ENCODE peak calls at places on chromosomes 2 and 18, in six cellular contexts. A is IMR-90; Z is CD8-positive, alpha-beta memory T cell; C is OCI-LY7; Q is left ventricle myocardium inferior; O is GM23338. Y is an unnamed sample.
A peak's percentile ranks its signal among the peaks of the same experiment; 100 is the strongest.

GRCh38 chr2:44130441-44130840 is 38.2 kb upstream of the PPM1B start:
- DNase-seq in Z (no peak), C (no peak), O (no peak), A (peak; percentile 73), Q (no peak), Y (peak; percentile 49)

GRCh38 chr2:186842373-186842772 is 6.6 kb downstream of the ZSWIM2 start:
- DNase-seq in O (no peak), Z (no peak), A (no peak), C (no peak), Q (no peak), Y (no peak)

GRCh38 chr2:235614900-235615712 is 121.3 kb downstream of the AGAP1 start:
- DNase-seq in Z (no peak), Q (peak; percentile 66), O (no peak), C (no peak), A (peak; percentile 85), Y (no peak)

GRCh38 chr2:64276417-64277095 is 132.3 kb upstream of the PELI1 start:
- DNase-seq in C (no peak), O (peak; percentile 95), A (no peak), Z (no peak), Q (no peak), Y (no peak)

GRCh38 chr2:230821261-230821990 is 43.3 kb upstream of the ITM2C start:
- DNase-seq in C (no peak), O (no peak), A (no peak), Q (no peak), Z (no peak), Y (no peak)

GRCh38 chr2:165450141-165450540 is 19.4 kb upstream of the CSRNP3 start:
- DNase-seq in O (no peak), C (peak; percentile 14), Z (no peak), Q (no peak), A (no peak), Y (no peak)

GRCh38 chr2:67650292-67651133 is 253.4 kb downstream of the ETAA1 start:
- DNase-seq in A (peak; percentile 96), C (peak; percentile 4), O (peak; percentile 90), Q (peak; percentile 82), Z (no peak), Y (peak; percentile 65)

GRCh38 chr18:63162271-63163014 is 157.1 kb downstream of the BCL2 start:
- DNase-seq in A (peak; percentile 27), O (no peak), C (peak; percentile 70), Q (no peak), Z (no peak), Y (no peak)

GRCh38 chr2:159091381-159091780 is 122.9 kb downstream of the TANC1 start:
- DNase-seq in Z (no peak), Q (no peak), O (no peak), A (peak; percentile 84), C (no peak), Y (no peak)

GRCh38 chr18:21682276-21683051 is 22.1 kb downstream of the ABHD3 start:
- DNase-seq in Q (no peak), O (peak; percentile 24), C (peak; percentile 40), Z (no peak), A (peak; percentile 67), Y (no peak)

GRCh38 chr2:47076586-47077441 is 78.3 kb downstream of the STPG4 start:
- DNase-seq in A (peak; percentile 97), Q (no peak), C (no peak), O (no peak), Z (no peak), Y (peak; percentile 83)

GRCh38 chr2:65722028-65722427 is 289.6 kb upstream of the SPRED2 start:
- DNase-seq in A (peak; percentile 10), Q (peak; percentile 29), C (no peak), O (peak; percentile 66), Z (no peak), Y (no peak)

GRCh38 chr2:239445771-239446524 is 45.1 kb upstream of the HDAC4 start:
- DNase-seq in O (no peak), A (no peak), C (no peak), Z (no peak), Q (no peak), Y (no peak)

GRCh38 chr18:15165048-15165447 is 417.1 kb downstream of the ANKRD30B start:
- DNase-seq in Z (no peak), A (no peak), C (no peak), O (no peak), Q (no peak), Y (no peak)

GRCh38 chr2:215435261-215435808 is 533 bp downstream of the FN1 start:
- DNase-seq in Q (peak; percentile 33), Z (no peak), A (no peak), O (peak; percentile 77), C (no peak), Y (peak; percentile 72)

GRCh38 chr2:17644997-17645715 is 104.7 kb downstream of the VSNL1 start:
- DNase-seq in A (peak; percentile 41), C (no peak), O (no peak), Q (no peak), Z (no peak), Y (no peak)

GRCh38 chr18:45837283-45838070 is 12.0 kb downstream of the SIGLEC15 start:
- DNase-seq in C (no peak), Z (no peak), O (peak; percentile 89), A (no peak), Q (peak; percentile 50), Y (no peak)

GRCh38 chr2:68943581-68944568 is 8.8 kb downstream of the GKN2 start:
- DNase-seq in C (peak; percentile 69), Q (no peak), O (peak; percentile 89), Z (peak; percentile 24), A (peak; percentile 64), Y (peak; percentile 92)

GRCh38 chr18:25140144-25140961 is 211.6 kb downstream of the ZNF521 start:
- DNase-seq in A (no peak), C (no peak), Z (no peak), O (no peak), Q (no peak), Y (no peak)

GRCh38 chr2:96156926-96157648 is 11.8 kb upstream of the DUSP2 start:
- DNase-seq in A (no peak), C (peak; percentile 81), O (no peak), Q (no peak), Z (no peak), Y (no peak)

GRCh38 chr2:114786901-114787300 is 344.5 kb downstream of the DPP10 start:
- DNase-seq in A (no peak), C (no peak), O (no peak), Q (no peak), Z (no peak), Y (no peak)

GRCh38 chr18:69490813-69491212 is 90.1 kb downstream of the DOK6 start:
- DNase-seq in A (peak; percentile 75), Q (no peak), C (no peak), Z (no peak), O (no peak), Y (no peak)

GRCh38 chr18:35489913-35490490 is 7.8 kb downstream of the INO80C start:
- DNase-seq in A (no peak), O (no peak), Q (no peak), Z (no peak), C (no peak), Y (no peak)

GRCh38 chr2:143451622-143452021 is 322.4 kb downstream of the ARHGAP15 start:
- DNase-seq in Z (no peak), Q (no peak), C (no peak), O (no peak), A (peak; percentile 41), Y (no peak)

GRCh38 chr2:128543646-128544045 is 225.0 kb upstream of the HS6ST1 start:
- DNase-seq in A (no peak), O (peak; percentile 73), C (no peak), Z (no peak), Q (no peak), Y (peak; percentile 19)

GRCh38 chr2:176536739-176537138 is 267.5 kb downstream of the MTX2 start:
- DNase-seq in C (no peak), Q (no peak), Z (no peak), O (no peak), A (no peak), Y (peak; percentile 37)

GRCh38 chr2:69962986-69963730 is 1.7 kb upstream of the ASPRV1 start:
- DNase-seq in Q (no peak), O (no peak), A (no peak), C (no peak), Z (no peak), Y (no peak)

DNA sequence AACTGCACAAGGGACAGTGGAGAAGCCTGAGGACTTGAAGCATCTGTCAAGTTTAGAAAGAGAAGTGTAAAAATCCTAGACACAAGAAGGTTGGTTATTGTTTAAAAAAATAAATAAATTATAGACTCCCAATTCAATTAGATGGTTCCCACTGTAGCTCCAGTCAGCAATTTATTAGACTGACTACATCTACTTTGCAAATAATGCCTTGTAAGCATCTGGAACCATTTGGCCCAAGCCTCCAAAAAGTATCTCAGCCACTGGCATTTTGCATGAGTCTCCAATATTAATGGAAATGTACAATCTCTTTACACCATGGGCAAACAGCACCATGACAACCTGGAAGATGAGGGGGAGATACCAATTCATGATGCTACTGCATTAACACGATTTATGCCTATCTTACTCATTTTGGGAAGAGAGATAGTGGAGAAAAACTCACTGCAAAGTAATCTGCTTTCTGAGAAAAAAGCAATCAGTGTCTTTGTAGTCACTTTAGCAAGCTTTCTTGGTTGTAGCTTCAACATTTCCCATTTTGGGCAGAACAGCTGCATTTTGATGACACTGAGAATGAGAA is 2.8 kb downstream of the NYAP2 start:
- DNase-seq in Z (no peak), Q (no peak), A (no peak), C (no peak), O (no peak), Y (peak; percentile 27)
- H3K4me3 ChIP-seq in Z (no peak overlapping the region), Q (no peak overlapping the region), A (no peak overlapping the region), C (no peak overlapping the region), O (no peak overlapping the region), Y (peak overlapping the region; percentile 4)

GRCh38 chr2:217839073-217839749 is 163.6 kb downstream of the TNS1 start:
- DNase-seq in Z (no peak), A (no peak), Q (no peak), O (no peak), C (no peak), Y (no peak)
- H3K4me1 ChIP-seq in Z (no peaks in the 10 kb centered on the region), A (peaks cover 13% of the 10 kb centered on the region), Q (peaks cover 100% of the 10 kb centered on the region), O (no peaks in the 10 kb centered on the region), C (no peaks in the 10 kb centered on the region), Y (no peaks in the 10 kb centered on the region)

DNA sequence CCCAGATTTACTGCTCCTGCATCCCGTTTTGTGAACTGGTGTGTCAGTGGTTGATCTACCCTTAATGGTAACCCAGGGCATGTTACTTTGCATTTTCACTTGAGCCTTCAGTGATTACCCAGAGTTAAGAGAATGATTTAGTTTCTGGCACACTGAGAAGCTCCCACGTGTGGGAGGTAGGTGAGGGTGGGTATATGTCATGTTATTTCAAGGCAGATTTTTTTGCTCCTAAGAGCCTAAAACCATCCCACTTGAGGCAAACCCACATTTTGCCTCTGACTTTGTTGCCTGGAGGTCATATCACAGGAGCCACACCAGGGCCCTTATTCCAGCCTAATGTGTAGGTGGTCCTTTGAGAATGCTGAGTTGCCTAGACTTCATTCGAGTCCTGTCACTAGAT is 186.8 kb downstream of the CTIF start:
- DNase-seq in O (no peak), C (no peak), Z (no peak), A (no peak), Q (no peak), Y (no peak)
- H3K4me3 ChIP-seq in O (no peak overlapping the region), C (no peak overlapping the region), Z (no peak overlapping the region), A (no peak overlapping the region), Q (no peak overlapping the region), Y (no peak overlapping the region)

DNA sequence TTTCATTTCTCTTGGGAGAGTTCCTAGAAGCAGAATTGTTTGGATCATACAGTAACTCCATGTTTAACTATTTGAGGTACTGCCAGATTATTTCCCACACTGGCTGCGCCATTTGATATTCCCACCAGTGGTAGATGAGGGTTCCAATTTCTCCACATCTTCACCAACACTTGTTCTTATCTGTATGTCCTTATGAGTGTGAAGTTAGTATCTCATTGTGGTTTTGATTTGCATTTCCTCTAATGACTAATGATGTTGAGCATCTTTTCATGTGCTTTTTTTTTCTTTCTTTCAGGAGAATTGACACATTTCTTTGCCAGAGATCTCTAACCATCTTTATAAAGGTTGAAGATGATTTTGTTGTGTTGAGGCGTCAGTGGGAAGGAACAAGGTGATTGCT is 4.1 kb upstream of the MGAT5 start:
- DNase-seq in O (no peak), Z (no peak), Q (no peak), A (no peak), C (no peak), Y (no peak)
- H3K4me1 ChIP-seq in O (peaks cover 3% of the 10 kb centered on the region), Z (peaks cover 93% of the 10 kb centered on the region), Q (peaks cover 92% of the 10 kb centered on the region), A (peaks cover 12% of the 10 kb centered on the region), C (peaks cover 100% of the 10 kb centered on the region), Y (peaks cover 17% of the 10 kb centered on the region)

Y was measured in SJCRH30.